ENCODE peak calls at places on chromosome 11, in six cellular contexts. U, W, D, Z, J and F are unnamed samples.

GRCh38 chr11:1933416-1934325 is 13.5 kb upstream of the MRPL23 start:
- DNase-seq in U (no peak), W (no peak), D (no peak), Z (no peak), J (no peak), F (no peak)

GRCh38 chr11:72573380-72573949 is 100.8 kb downstream of the PDE2A start:
- DNase-seq in U (peak; percentile 63), W (peak; percentile 70), D (peak; percentile 45), Z (no peak), J (peak; percentile 49), F (no peak)

GRCh38 chr11:34288482-34288881 is 69.3 kb downstream of the ABTB2 start:
- DNase-seq in U (no peak), W (no peak), D (no peak), Z (no peak), J (no peak), F (no peak)

GRCh38 chr11:120391297-120391696 is 55.1 kb downstream of the ARHGEF12 start:
- DNase-seq in U (no peak), W (no peak), D (no peak), Z (no peak), J (no peak), F (no peak)

GRCh38 chr11:63816732-63817131 is 3.5 kb downstream of the SPINDOC start:
- DNase-seq in U (no peak), W (no peak), D (no peak), Z (no peak), J (no peak), F (no peak)

GRCh38 chr11:128624269-128625170 is 37.2 kb upstream of the ETS1 start:
- DNase-seq in U (no peak), W (no peak), D (no peak), Z (no peak), J (no peak), F (no peak)

GRCh38 chr11:16986434-16987204 is 27.6 kb downstream of the PLEKHA7 start:
- DNase-seq in U (no peak), W (peak; percentile 81), D (no peak), Z (no peak), J (no peak), F (peak; percentile 87)

GRCh38 chr11:105181100-105181499 is 41.5 kb upstream of the CARD18 start:
- DNase-seq in U (no peak), W (no peak), D (peak; percentile 83), Z (no peak), J (no peak), F (peak; percentile 28)

GRCh38 chr11:102853956-102854355 is 10.5 kb upstream of the MMP3 start:
- DNase-seq in U (no peak), W (no peak), D (no peak), Z (no peak), J (no peak), F (no peak)

GRCh38 chr11:59644528-59644927 is 24.3 kb downstream of the PATL1 start:
- DNase-seq in U (no peak), W (no peak), D (no peak), Z (no peak), J (no peak), F (no peak)

GRCh38 chr11:34565417-34566208 is 52.0 kb upstream of the ELF5 start:
- DNase-seq in U (no peak), W (no peak), D (no peak), Z (no peak), J (no peak), F (no peak)

GRCh38 chr11:20342347-20343279 is 20.9 kb upstream of the HTATIP2 start:
- DNase-seq in U (no peak), W (no peak), D (no peak), Z (no peak), J (no peak), F (no peak)

GRCh38 chr11:66334605-66335442 is 1.4 kb downstream of the RIN1 start:
- DNase-seq in U (no peak), W (peak; percentile 60), D (no peak), Z (no peak), J (no peak), F (no peak)

GRCh38 chr11:94750319-94751215 is 17.6 kb upstream of the AMOTL1 start:
- DNase-seq in U (no peak), W (no peak), D (no peak), Z (no peak), J (no peak), F (no peak)

GRCh38 chr11:79046365-79046764 is 394.5 kb downstream of the TENM4 start:
- DNase-seq in U (no peak), W (no peak), D (no peak), Z (no peak), J (no peak), F (no peak)

GRCh38 chr11:19079643-19080440 is 19.3 kb upstream of the MRGPRX2 start:
- DNase-seq in U (no peak), W (no peak), D (peak; percentile 92), Z (no peak), J (no peak), F (no peak)

GRCh38 chr11:14364322-14364721 is 5.3 kb upstream of the RRAS2 start:
- DNase-seq in U (no peak), W (no peak), D (no peak), Z (no peak), J (no peak), F (no peak)

GRCh38 chr11:68383976-68384501 is 71.6 kb downstream of the LRP5 start:
- DNase-seq in U (no peak), W (no peak), D (peak; percentile 52), Z (peak; percentile 71), J (peak; percentile 74), F (no peak)

GRCh38 chr11:34870548-34871209 is 45.5 kb downstream of the APIP start:
- DNase-seq in U (no peak), W (no peak), D (no peak), Z (no peak), J (no peak), F (no peak)

GRCh38 chr11:125514336-125515101 is 18.5 kb upstream of the FEZ1 start:
- DNase-seq in U (no peak), W (no peak), D (peak; percentile 84), Z (no peak), J (no peak), F (no peak)

GRCh38 chr11:116647305-116648080 is 125.3 kb downstream of the BUD13 start:
- DNase-seq in U (no peak), W (no peak), D (no peak), Z (no peak), J (no peak), F (no peak)

GRCh38 chr11:93285430-93285829 is 45.1 kb upstream of the DEUP1 start:
- DNase-seq in U (no peak), W (no peak), D (no peak), Z (no peak), J (no peak), F (no peak)

GRCh38 chr11:100849914-100850235 is 162.8 kb downstream of the ARHGAP42 start:
- DNase-seq in U (no peak), W (no peak), D (peak; percentile 18), Z (no peak), J (no peak), F (no peak)

GRCh38 chr11:59550842-59551650 is 39.7 kb downstream of the OR4D9 start:
- DNase-seq in U (peak; percentile 88), W (peak; percentile 84), D (peak; percentile 96), Z (peak; percentile 64), J (peak; percentile 55), F (no peak)

GRCh38 chr11:47858169-47858543 is 10.0 kb upstream of the NUP160 start:
- DNase-seq in U (no peak), W (no peak), D (peak; percentile 95), Z (no peak), J (no peak), F (peak; percentile 34)

GRCh38 chr11:102385053-102385976 is 38.3 kb downstream of the BIRC2 start:
- DNase-seq in U (no peak), W (no peak), D (no peak), Z (no peak), J (no peak), F (no peak)

GRCh38 chr11:12785901-12786300 is 111.7 kb downstream of the TEAD1 start:
- DNase-seq in U (no peak), W (no peak), D (no peak), Z (no peak), J (no peak), F (no peak)

GRCh38 chr11:114288139-114288538 is 8.1 kb upstream of the NNMT start:
- DNase-seq in U (no peak), W (no peak), D (no peak), Z (no peak), J (no peak), F (no peak)

GRCh38 chr11:59418151-59418550 is 8.1 kb downstream of the OR5A2 start:
- DNase-seq in U (no peak), W (no peak), D (no peak), Z (no peak), J (no peak), F (no peak)

GRCh38 chr11:119315139-119316016 is 1.6 kb downstream of the MCAM start:
- DNase-seq in U (no peak), W (no peak), D (no peak), Z (peak; percentile 41), J (peak; percentile 32), F (no peak)

DNA sequence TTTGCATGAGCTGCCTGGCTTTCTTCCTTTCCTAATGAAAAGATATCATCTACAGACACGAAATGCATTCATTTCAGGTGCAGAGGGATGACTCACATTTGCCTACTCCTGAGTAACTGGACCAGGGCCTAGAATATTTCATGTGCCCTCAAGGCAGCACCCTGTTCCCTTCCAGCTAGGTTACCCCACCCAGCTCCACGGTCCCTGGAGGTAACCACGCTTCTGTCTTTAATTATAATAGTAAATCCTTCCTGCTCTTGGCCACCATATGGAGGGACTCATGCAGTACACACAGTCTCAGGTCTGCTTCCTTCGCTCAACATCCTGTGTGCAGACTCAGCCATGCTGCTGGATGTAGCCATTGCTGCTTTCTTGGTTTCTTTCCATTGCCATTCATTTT is 22.3 kb downstream of the DHCR7 start:
- DNase-seq in U (no peak), W (peak; percentile 22), D (no peak), Z (no peak), J (no peak), F (no peak)
- H3K4me3 ChIP-seq in U (no peak overlapping the region), W (no peak overlapping the region), D (no peak overlapping the region), Z (no peak overlapping the region), J (no peak overlapping the region), F (no peak overlapping the region)

GRCh38 chr11:89477175-89477574 is 14.0 kb downstream of the NOX4 start:
- DNase-seq in U (no peak), W (no peak), D (no peak), Z (no peak), J (no peak), F (no peak)
- TF ChIP-seq CTCF in U (no peak), W (no peak), D (no peak), Z (no peak), J (no peak), F (no peak)

DNA sequence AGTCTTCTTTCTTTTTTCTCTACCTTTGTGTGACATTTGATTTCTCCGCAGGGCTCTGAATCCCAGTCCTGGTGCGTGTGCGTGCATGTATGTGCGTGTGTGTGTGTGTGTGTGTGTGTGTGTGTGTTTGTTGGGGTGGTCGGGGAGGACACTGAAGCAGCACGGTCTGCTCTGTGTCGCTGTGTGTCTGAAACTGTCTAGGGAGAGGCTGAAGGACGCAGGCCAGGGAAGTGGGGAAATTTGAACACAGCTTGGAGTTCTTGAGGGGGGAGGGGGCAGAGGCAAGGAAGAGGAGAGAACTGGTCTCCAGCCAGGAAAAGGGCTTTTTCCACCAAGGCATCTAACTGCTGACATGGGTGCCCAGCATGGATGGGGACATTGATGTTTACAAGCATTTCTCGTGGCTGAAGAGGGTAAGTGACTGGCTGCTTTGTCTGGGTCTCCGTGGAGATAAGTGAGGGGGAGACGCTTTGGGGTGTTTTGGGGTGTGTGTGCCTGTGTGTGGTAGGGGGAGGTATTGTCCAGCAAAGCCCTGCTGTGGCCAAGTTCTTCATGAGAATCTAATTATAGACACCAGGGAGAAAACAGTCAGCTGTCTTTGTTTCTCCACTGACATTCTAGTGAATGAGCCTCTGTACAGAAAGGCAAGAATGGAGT is 63.6 kb downstream of the PPFIBP2 start:
- DNase-seq in U (peak; percentile 83), W (no peak), D (peak; percentile 64), Z (peak; percentile 40), J (peak; percentile 36), F (no peak)
- H3K4me3 ChIP-seq in U (peak overlapping the region; percentile 30), W (peak overlapping the region; percentile 42), D (peak overlapping the region; percentile 70), Z (peak overlapping the region; percentile 60), J (peak overlapping the region; percentile 54), F (peak overlapping the region; percentile 36)

GRCh38 chr11:115348404-115348803 is 155.8 kb downstream of the CADM1 start:
- DNase-seq in U (no peak), W (no peak), D (no peak), Z (no peak), J (no peak), F (no peak)
- TF ChIP-seq CTCF in U (no peak), W (no peak), D (no peak), Z (no peak), J (no peak), F (no peak)